ENCODE peak calls at places on chromosomes 12 and 14, in six cellular contexts. A is CD8-positive, alpha-beta T cell; B is mammary epithelial cell; X is neural progenitor cell; U is lower lobe of right lung; R is dorsolateral prefrontal cortex. J is an unnamed sample.

GRCh38 chr12:7188557-7189397 is 709 bp upstream of the PEX5 start:
- DNase-seq in R (peak; percentile 73), B (peak; percentile 61), A (peak; percentile 75), X (peak; percentile 85), U (peak; percentile 80), J (peak; percentile 12)

GRCh38 chr14:100538566-100539318 is 48.5 kb downstream of the BEGAIN start:
- DNase-seq in X (no peak), U (peak; percentile 41), R (no peak), A (no peak), B (no peak), J (no peak)

GRCh38 chr12:67720383-67720856 is 71.9 kb downstream of the DYRK2 start:
- DNase-seq in B (no peak), R (no peak), U (no peak), X (no peak), A (no peak), J (no peak)

GRCh38 chr14:87999282-87999681 is 5.7 kb upstream of the GPR65 start:
- DNase-seq in B (no peak), X (no peak), U (no peak), A (no peak), R (no peak), J (no peak)

GRCh38 chr14:45716506-45716905 is 463.5 kb upstream of the MIS18BP1 start:
- DNase-seq in B (no peak), A (no peak), X (peak; percentile 65), R (no peak), U (no peak), J (peak; percentile 10)

GRCh38 chr12:43742106-43742505 is 16.5 kb downstream of the PUS7L start:
- DNase-seq in R (no peak), X (no peak), B (peak; percentile 46), U (no peak), A (no peak), J (no peak)

GRCh38 chr14:72961579-72962335 is 35.5 kb downstream of the DCAF4 start:
- DNase-seq in B (peak; percentile 93), X (no peak), U (no peak), A (no peak), R (no peak), J (peak; percentile 45)

GRCh38 chr12:95942106-95942531 is 295 bp downstream of the CCDC38 start:
- DNase-seq in R (no peak), U (no peak), A (no peak), B (no peak), X (no peak), J (no peak)

GRCh38 chr14:90660865-90661570 is 155.2 kb downstream of the TTC7B start:
- DNase-seq in A (no peak), R (no peak), U (peak; percentile 86), B (no peak), X (no peak), J (no peak)

GRCh38 chr14:103279129-103280025 is 54.7 kb upstream of the EIF5 start:
- DNase-seq in U (no peak), R (no peak), A (no peak), B (no peak), X (peak; percentile 42), J (no peak)

GRCh38 chr12:96117460-96117859 is 76.7 kb upstream of the ELK3 start:
- DNase-seq in X (no peak), R (no peak), U (no peak), A (no peak), B (no peak), J (no peak)

GRCh38 chr12:47041327-47041726 is 38.1 kb upstream of the PCED1B start:
- DNase-seq in R (no peak), U (no peak), X (no peak), B (no peak), A (no peak), J (no peak)

GRCh38 chr14:95098984-95099599 is 58.2 kb downstream of the DICER1 start:
- DNase-seq in B (peak; percentile 49), X (peak; percentile 86), A (no peak), U (peak; percentile 60), R (peak; percentile 67), J (peak; percentile 3)

GRCh38 chr12:62123721-62124203 is 136.4 kb upstream of the USP15 start:
- DNase-seq in R (peak; percentile 40), U (no peak), B (peak; percentile 38), A (peak; percentile 52), X (peak; percentile 67), J (no peak)

GRCh38 chr14:33432407-33433023 is 493.8 kb downstream of the NPAS3 start:
- DNase-seq in R (peak; percentile 42), X (peak; percentile 8), U (no peak), A (no peak), B (peak; percentile 11), J (no peak)

GRCh38 chr14:70020350-70021170 is 141.3 kb downstream of the SMOC1 start:
- DNase-seq in R (peak; percentile 46), U (no peak), X (no peak), B (no peak), A (no peak), J (no peak)

GRCh38 chr14:77027538-77028383 is 747 bp downstream of the IRF2BPL start:
- DNase-seq in R (peak; percentile 48), A (peak; percentile 82), X (peak; percentile 36), U (peak; percentile 84), B (peak; percentile 56), J (no peak)

GRCh38 chr12:3313066-3313465 is 177.9 kb upstream of the PRMT8 start:
- DNase-seq in A (no peak), X (no peak), U (no peak), R (no peak), B (peak; percentile 57), J (no peak)

GRCh38 chr12:96400631-96401060 is 407 bp upstream of the CDK17 start:
- DNase-seq in X (no peak), U (no peak), R (no peak), A (no peak), B (peak; percentile 45), J (no peak)

GRCh38 chr12:11650697-11651281 is 1.3 kb downstream of the ETV6 start:
- DNase-seq in U (no peak), A (no peak), B (peak; percentile 60), X (peak; percentile 33), R (no peak), J (no peak)

GRCh38 chr14:59252772-59253500 is 64.5 kb downstream of the DAAM1 start:
- DNase-seq in R (no peak), X (no peak), U (no peak), B (no peak), A (no peak), J (no peak)

GRCh38 chr12:68899251-68899771 is 33.7 kb downstream of the CPM start:
- DNase-seq in A (no peak), U (peak; percentile 49), X (no peak), B (peak; percentile 67), R (no peak), J (no peak)

GRCh38 chr12:88127855-88128254 is 14.0 kb downstream of the CEP290 start:
- DNase-seq in B (no peak), R (no peak), U (no peak), A (no peak), X (no peak), J (no peak)

GRCh38 chr12:46982629-46983392 is 96.6 kb upstream of the PCED1B start:
- DNase-seq in X (no peak), B (no peak), U (no peak), R (no peak), A (no peak), J (no peak)

GRCh38 chr12:130116791-130117190 is 45.5 kb upstream of the FZD10 start:
- DNase-seq in A (no peak), X (no peak), B (no peak), U (no peak), R (no peak), J (no peak)

GRCh38 chr14:100901391-100902183 is 1.9 kb downstream of the RTL1 start:
- DNase-seq in B (no peak), R (no peak), X (no peak), A (no peak), U (peak; percentile 38), J (no peak)

GRCh38 chr14:38291681-38292459 is 36.0 kb upstream of the CLEC14A start:
- DNase-seq in U (no peak), B (no peak), R (no peak), A (no peak), X (no peak), J (no peak)

GRCh38 chr12:66066071-66066928 is 64.2 kb downstream of the LLPH start:
- DNase-seq in R (no peak), X (peak; percentile 38), A (no peak), U (no peak), B (peak; percentile 12), J (no peak)

GRCh38 chr12:47939009-47939601 is 24.3 kb upstream of the TMEM106C start:
- DNase-seq in R (no peak), X (no peak), A (peak; percentile 42), U (no peak), B (no peak), J (no peak)

DNA sequence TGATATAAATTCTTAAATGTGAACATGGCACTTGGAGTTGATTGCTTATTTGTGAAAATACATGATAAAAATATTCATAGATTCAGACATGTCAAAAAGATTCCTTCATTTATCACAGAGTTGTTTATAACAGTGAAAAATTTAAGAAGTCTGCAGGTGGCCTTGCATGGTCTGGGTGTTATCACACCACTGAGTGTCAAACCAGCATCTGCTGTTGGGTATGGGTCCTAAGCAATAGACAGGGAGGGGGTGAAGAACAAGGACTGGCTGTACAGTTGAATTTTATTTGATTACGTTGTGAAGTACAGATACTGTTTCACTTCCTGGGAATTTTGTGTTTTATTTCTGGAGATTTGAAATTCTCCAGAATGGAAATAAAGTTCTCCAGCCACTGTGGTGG is 180.4 kb upstream of the HIF1A start:
- DNase-seq in A (no peak), B (no peak), R (no peak), U (no peak), X (no peak), J (no peak)
- H3K27ac ChIP-seq in A (no peak overlapping the region), B (no peak overlapping the region), R (no peak overlapping the region), U (no peak overlapping the region), X (no peak overlapping the region), J (peak overlapping the region; percentile 91)

GRCh38 chr14:23566782-23567185 is 807 bp downstream of the AP1G2 start:
- DNase-seq in R (no peak), B (no peak), A (no peak), U (no peak), X (peak; percentile 39), J (no peak)
- H3K27ac ChIP-seq in R (peak overlapping the region; percentile 49), B (peak overlapping the region; percentile 44), A (peak overlapping the region; percentile 86), U (peak overlapping the region; percentile 76), X (no peak overlapping the region), J (peak overlapping the region; percentile 69)

GRCh38 chr14:75711796-75712211 is 50.8 kb downstream of the TTLL5 start:
- DNase-seq in R (peak; percentile 86), X (peak; percentile 88), A (no peak), B (peak; percentile 90), U (peak; percentile 64), J (peak; percentile 75)

GRCh38 chr14:75714993-75715392 is 53.9 kb downstream of the TTLL5 start:
- DNase-seq in X (no peak), R (no peak), B (no peak), A (no peak), U (no peak), J (no peak)

GRCh38 chr14:75715926-75716780 is 55.1 kb downstream of the TTLL5 start:
- DNase-seq in U (no peak), B (no peak), R (no peak), A (no peak), X (no peak), J (no peak)

GRCh38 chr14:75709207-75709812 is 48.3 kb downstream of the TTLL5 start:
- DNase-seq in R (peak; percentile 90), B (peak; percentile 49), X (peak; percentile 83), A (peak; percentile 67), U (peak; percentile 73), J (peak; percentile 34)

GRCh38 chr14:75711134-75711795 is 50.2 kb downstream of the TTLL5 start:
- DNase-seq in R (no peak), A (no peak), U (no peak), X (peak; percentile 59), B (peak; percentile 40), J (no peak)
- H3K27ac ChIP-seq in R (peak overlapping the region; percentile 78), A (no peak overlapping the region), U (peak overlapping the region; percentile 78), X (peak overlapping the region; percentile 42), B (peak overlapping the region; percentile 17), J (peak overlapping the region; percentile 55)

GRCh38 chr14:53890611-53891091 is 66.0 kb downstream of the BMP4 start:
- DNase-seq in B (no peak), U (no peak), A (no peak), X (peak; percentile 49), R (no peak), J (no peak)
- H3K27ac ChIP-seq in B (no peak overlapping the region), U (no peak overlapping the region), A (no peak overlapping the region), X (no peak overlapping the region), R (no peak overlapping the region), J (no peak overlapping the region)